ENCODE peak calls at places on chromosomes 1 and 21, in eight cellular contexts. One of them, this sample, is unnamed.

GRCh38 chr1:215181518-215181917 is 99.0 kb downstream of the KCNK2 start:
- DNase-seq in colonic mucosa: no peak
- DNase-seq in DND-41: no peak
- DNase-seq in A549: peak
- DNase-seq in ascending aorta: no peak
- DNase-seq in right atrium auricular region: no peak
- DNase-seq in dorsolateral prefrontal cortex: no peak
- DNase-seq in spleen: no peak
- DNase-seq in this sample: no peak

GRCh38 chr1:209610378-209610905 is 26.9 kb downstream of the CAMK1G start:
- DNase-seq in colonic mucosa: no peak
- DNase-seq in DND-41: no peak
- DNase-seq in A549: no peak
- DNase-seq in ascending aorta: no peak
- DNase-seq in right atrium auricular region: no peak
- DNase-seq in dorsolateral prefrontal cortex: no peak
- DNase-seq in spleen: no peak
- DNase-seq in this sample: no peak

GRCh38 chr21:32739946-32740345 is 12.1 kb upstream of the SYNJ1 start:
- DNase-seq in colonic mucosa: no peak
- DNase-seq in DND-41: no peak
- DNase-seq in A549: no peak
- DNase-seq in ascending aorta: no peak
- DNase-seq in right atrium auricular region: no peak
- DNase-seq in dorsolateral prefrontal cortex: no peak
- DNase-seq in spleen: no peak
- DNase-seq in this sample: no peak

GRCh38 chr21:42629856-42630410 is 23.5 kb upstream of the PDE9A start:
- DNase-seq in colonic mucosa: no peak
- DNase-seq in DND-41: no peak
- DNase-seq in A549: no peak
- DNase-seq in ascending aorta: no peak
- DNase-seq in right atrium auricular region: no peak
- DNase-seq in dorsolateral prefrontal cortex: no peak
- DNase-seq in spleen: peak
- DNase-seq in this sample: no peak

GRCh38 chr1:232328496-232329102 is 301.3 kb downstream of the SIPA1L2 start:
- DNase-seq in colonic mucosa: no peak
- DNase-seq in DND-41: no peak
- DNase-seq in A549: no peak
- DNase-seq in ascending aorta: no peak
- DNase-seq in right atrium auricular region: no peak
- DNase-seq in dorsolateral prefrontal cortex: no peak
- DNase-seq in spleen: no peak
- DNase-seq in this sample: no peak

GRCh38 chr1:232457607-232458006 is 172.3 kb downstream of the SIPA1L2 start:
- DNase-seq in colonic mucosa: no peak
- DNase-seq in DND-41: no peak
- DNase-seq in A549: no peak
- DNase-seq in ascending aorta: no peak
- DNase-seq in right atrium auricular region: no peak
- DNase-seq in dorsolateral prefrontal cortex: no peak
- DNase-seq in spleen: no peak
- DNase-seq in this sample: no peak

GRCh38 chr1:110243146-110243545 is 33.0 kb downstream of the KCNC4 start:
- DNase-seq in colonic mucosa: no peak
- DNase-seq in DND-41: no peak
- DNase-seq in A549: no peak
- DNase-seq in ascending aorta: no peak
- DNase-seq in right atrium auricular region: no peak
- DNase-seq in dorsolateral prefrontal cortex: no peak
- DNase-seq in spleen: peak
- DNase-seq in this sample: no peak

GRCh38 chr1:209202826-209203439 is 380.6 kb upstream of the CAMK1G start:
- DNase-seq in colonic mucosa: no peak
- DNase-seq in DND-41: peak
- DNase-seq in A549: peak
- DNase-seq in ascending aorta: no peak
- DNase-seq in right atrium auricular region: no peak
- DNase-seq in dorsolateral prefrontal cortex: no peak
- DNase-seq in spleen: no peak
- DNase-seq in this sample: peak

GRCh38 chr1:23924601-23925000 is 11.4 kb upstream of the CNR2 start:
- DNase-seq in colonic mucosa: no peak
- DNase-seq in DND-41: no peak
- DNase-seq in A549: no peak
- DNase-seq in ascending aorta: peak
- DNase-seq in right atrium auricular region: no peak
- DNase-seq in dorsolateral prefrontal cortex: no peak
- DNase-seq in spleen: no peak
- DNase-seq in this sample: no peak

GRCh38 chr1:3409737-3410434 is 44.6 kb upstream of the ARHGEF16 start:
- DNase-seq in colonic mucosa: peak
- DNase-seq in DND-41: no peak
- DNase-seq in A549: peak
- DNase-seq in ascending aorta: peak
- DNase-seq in right atrium auricular region: peak
- DNase-seq in dorsolateral prefrontal cortex: peak
- DNase-seq in spleen: no peak
- DNase-seq in this sample: peak

GRCh38 chr1:215608646-215609045 is 41.5 kb downstream of the KCTD3 start:
- DNase-seq in colonic mucosa: no peak
- DNase-seq in DND-41: no peak
- DNase-seq in A549: no peak
- DNase-seq in ascending aorta: no peak
- DNase-seq in right atrium auricular region: no peak
- DNase-seq in dorsolateral prefrontal cortex: no peak
- DNase-seq in spleen: no peak
- DNase-seq in this sample: no peak

GRCh38 chr1:27658951-27659496 is 13.0 kb downstream of the IFI6 start:
- DNase-seq in colonic mucosa: no peak
- DNase-seq in DND-41: peak
- DNase-seq in A549: no peak
- DNase-seq in ascending aorta: peak
- DNase-seq in right atrium auricular region: no peak
- DNase-seq in dorsolateral prefrontal cortex: no peak
- DNase-seq in spleen: peak
- DNase-seq in this sample: peak

GRCh38 chr1:223312705-223313414 is 51.1 kb downstream of the SUSD4 start:
- DNase-seq in colonic mucosa: no peak
- DNase-seq in DND-41: no peak
- DNase-seq in A549: no peak
- DNase-seq in ascending aorta: no peak
- DNase-seq in right atrium auricular region: no peak
- DNase-seq in dorsolateral prefrontal cortex: no peak
- DNase-seq in spleen: no peak
- DNase-seq in this sample: no peak

GRCh38 chr1:223319373-223319772 is 44.6 kb downstream of the SUSD4 start:
- DNase-seq in colonic mucosa: no peak
- DNase-seq in DND-41: no peak
- DNase-seq in A549: no peak
- DNase-seq in ascending aorta: no peak
- DNase-seq in right atrium auricular region: no peak
- DNase-seq in dorsolateral prefrontal cortex: no peak
- DNase-seq in spleen: no peak
- DNase-seq in this sample: no peak

GRCh38 chr1:223313415-223313754 is 50.6 kb downstream of the SUSD4 start:
- DNase-seq in colonic mucosa: no peak
- DNase-seq in DND-41: no peak
- DNase-seq in A549: no peak
- DNase-seq in ascending aorta: no peak
- DNase-seq in right atrium auricular region: no peak
- DNase-seq in dorsolateral prefrontal cortex: no peak
- DNase-seq in spleen: no peak
- DNase-seq in this sample: no peak

GRCh38 chr1:223315660-223316059 is 48.3 kb downstream of the SUSD4 start:
- DNase-seq in colonic mucosa: no peak
- DNase-seq in DND-41: no peak
- DNase-seq in A549: no peak
- DNase-seq in ascending aorta: no peak
- DNase-seq in right atrium auricular region: no peak
- DNase-seq in dorsolateral prefrontal cortex: no peak
- DNase-seq in spleen: no peak
- DNase-seq in this sample: no peak

GRCh38 chr1:223316082-223316481 is 47.9 kb downstream of the SUSD4 start:
- DNase-seq in colonic mucosa: no peak
- DNase-seq in DND-41: no peak
- DNase-seq in A549: no peak
- DNase-seq in ascending aorta: no peak
- DNase-seq in right atrium auricular region: no peak
- DNase-seq in dorsolateral prefrontal cortex: no peak
- DNase-seq in spleen: no peak
- DNase-seq in this sample: no peak
- TF ChIP-seq CTCF in colonic mucosa: no peak
- TF ChIP-seq CTCF in DND-41: no peak
- TF ChIP-seq CTCF in A549: no peak
- TF ChIP-seq CTCF in ascending aorta: no peak
- TF ChIP-seq CTCF in right atrium auricular region: no peak
- TF ChIP-seq CTCF in dorsolateral prefrontal cortex: no peak
- TF ChIP-seq CTCF in spleen: no peak
- TF ChIP-seq CTCF in this sample: no peak

DNA sequence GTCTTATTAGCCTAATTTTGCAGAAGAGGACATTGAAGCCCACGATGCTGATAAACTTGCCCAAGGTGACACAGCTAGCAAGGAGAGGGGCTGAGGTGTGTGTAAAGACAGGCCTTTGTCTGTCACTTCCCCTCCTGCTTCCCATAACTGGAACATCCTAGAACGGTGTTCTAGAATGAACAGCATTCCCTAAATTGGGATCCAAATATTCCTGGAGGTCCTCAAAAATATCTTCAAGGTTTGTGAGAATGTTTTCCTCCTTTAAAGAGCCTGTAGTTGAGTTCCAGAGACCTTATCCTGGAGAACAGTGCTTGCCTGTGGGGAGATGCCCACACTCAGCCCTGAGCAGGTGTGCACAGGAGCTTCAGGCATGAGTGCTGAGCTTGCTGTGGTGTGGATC is 41.5 kb upstream of the SAMD13 start:
- DNase-seq in colonic mucosa: no peak
- DNase-seq in DND-41: no peak
- DNase-seq in A549: no peak
- DNase-seq in ascending aorta: no peak
- DNase-seq in right atrium auricular region: no peak
- DNase-seq in dorsolateral prefrontal cortex: no peak
- DNase-seq in spleen: no peak
- DNase-seq in this sample: no peak
- H3K27ac ChIP-seq in colonic mucosa: no peak
- H3K27ac ChIP-seq in DND-41: no peak
- H3K27ac ChIP-seq in A549: peak
- H3K27ac ChIP-seq in ascending aorta: no peak
- H3K27ac ChIP-seq in right atrium auricular region: no peak
- H3K27ac ChIP-seq in dorsolateral prefrontal cortex: no peak
- H3K27ac ChIP-seq in spleen: no peak
- H3K27ac ChIP-seq in this sample: no peak

GRCh38 chr1:194341587-194341986 is 1155.2 kb upstream of the B3GALT2 start:
- DNase-seq in colonic mucosa: no peak
- DNase-seq in DND-41: no peak
- DNase-seq in A549: no peak
- DNase-seq in ascending aorta: no peak
- DNase-seq in right atrium auricular region: no peak
- DNase-seq in dorsolateral prefrontal cortex: no peak
- DNase-seq in spleen: no peak
- DNase-seq in this sample: no peak

GRCh38 chr1:194338241-194338948 is 1152.0 kb upstream of the B3GALT2 start:
- DNase-seq in colonic mucosa: no peak
- DNase-seq in DND-41: no peak
- DNase-seq in A549: no peak
- DNase-seq in ascending aorta: no peak
- DNase-seq in right atrium auricular region: no peak
- DNase-seq in dorsolateral prefrontal cortex: no peak
- DNase-seq in spleen: no peak
- DNase-seq in this sample: no peak

GRCh38 chr1:194339451-194339850 is 1153.0 kb upstream of the B3GALT2 start:
- DNase-seq in colonic mucosa: no peak
- DNase-seq in DND-41: no peak
- DNase-seq in A549: no peak
- DNase-seq in ascending aorta: no peak
- DNase-seq in right atrium auricular region: no peak
- DNase-seq in dorsolateral prefrontal cortex: no peak
- DNase-seq in spleen: no peak
- DNase-seq in this sample: no peak

GRCh38 chr1:194347184-194347583 is 1160.8 kb upstream of the B3GALT2 start:
- DNase-seq in colonic mucosa: no peak
- DNase-seq in DND-41: no peak
- DNase-seq in A549: no peak
- DNase-seq in ascending aorta: no peak
- DNase-seq in right atrium auricular region: no peak
- DNase-seq in dorsolateral prefrontal cortex: no peak
- DNase-seq in spleen: no peak
- DNase-seq in this sample: peak

DNA sequence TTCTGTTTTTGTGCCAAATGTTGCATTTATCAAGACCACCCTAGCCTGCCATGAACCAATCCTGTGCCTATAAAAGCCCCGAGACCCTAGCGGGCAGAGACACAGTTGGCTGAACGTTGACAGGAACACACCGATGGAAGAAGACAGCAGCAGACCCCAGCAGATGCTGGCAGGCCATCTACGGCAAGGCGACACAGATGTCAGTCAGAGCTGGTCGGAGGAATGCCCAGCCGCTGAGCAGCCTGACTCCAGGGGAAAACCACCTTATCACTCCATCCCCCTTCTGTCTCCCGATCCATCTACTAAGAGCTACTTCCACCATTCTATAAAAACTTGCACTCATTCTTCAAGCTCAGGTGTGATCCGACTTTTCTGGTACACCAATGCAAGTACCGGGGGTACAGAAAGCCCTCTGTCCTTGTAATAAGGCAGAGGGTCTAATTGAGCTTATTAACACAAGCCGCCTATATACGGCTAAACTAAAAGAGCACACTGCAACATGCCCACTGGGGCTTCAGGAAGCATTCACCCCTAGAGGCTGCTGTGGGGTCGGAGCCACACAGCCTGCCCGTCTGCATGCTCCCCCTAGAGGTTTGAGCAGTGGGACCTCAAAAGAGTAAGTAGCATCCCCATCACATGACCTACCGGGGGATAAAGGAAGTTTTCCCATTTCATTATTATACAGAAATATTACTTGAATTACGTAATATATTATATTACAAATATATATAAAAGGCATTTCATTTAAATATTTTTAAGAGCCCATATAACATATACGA is 1156.3 kb upstream of the B3GALT2 start:
- DNase-seq in colonic mucosa: no peak
- DNase-seq in DND-41: no peak
- DNase-seq in A549: peak
- DNase-seq in ascending aorta: no peak
- DNase-seq in right atrium auricular region: no peak
- DNase-seq in dorsolateral prefrontal cortex: no peak
- DNase-seq in spleen: no peak
- DNase-seq in this sample: no peak
- TF ChIP-seq CTCF in colonic mucosa: no peak
- TF ChIP-seq CTCF in DND-41: peak
- TF ChIP-seq CTCF in A549: no peak
- TF ChIP-seq CTCF in ascending aorta: no peak
- TF ChIP-seq CTCF in right atrium auricular region: no peak
- TF ChIP-seq CTCF in dorsolateral prefrontal cortex: no peak
- TF ChIP-seq CTCF in spleen: no peak
- TF ChIP-seq CTCF in this sample: no peak

DNA sequence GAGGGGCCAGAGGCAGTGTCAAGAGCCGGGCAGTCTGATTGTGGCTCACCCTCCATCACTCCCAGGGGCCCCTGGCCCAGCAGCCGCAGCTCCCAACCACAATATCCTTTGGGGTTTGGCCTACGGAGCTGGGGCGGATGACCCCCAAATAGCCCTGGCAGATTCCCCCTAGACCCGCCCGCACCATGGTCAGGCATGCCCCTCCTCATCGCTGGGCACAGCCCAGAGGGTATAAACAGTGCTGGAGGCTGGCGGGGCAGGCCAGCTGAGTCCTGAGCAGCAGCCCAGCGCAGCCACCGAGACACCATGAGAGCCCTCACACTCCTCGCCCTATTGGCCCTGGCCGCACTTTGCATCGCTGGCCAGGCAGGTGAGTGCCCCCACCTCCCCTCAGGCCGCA is at the start of gene BGLAP:
- DNase-seq in colonic mucosa: no peak
- DNase-seq in DND-41: no peak
- DNase-seq in A549: no peak
- DNase-seq in ascending aorta: no peak
- DNase-seq in right atrium auricular region: no peak
- DNase-seq in dorsolateral prefrontal cortex: no peak
- DNase-seq in spleen: no peak
- DNase-seq in this sample: no peak
- H3K27ac ChIP-seq in colonic mucosa: no peak
- H3K27ac ChIP-seq in DND-41: no peak
- H3K27ac ChIP-seq in A549: no peak
- H3K27ac ChIP-seq in ascending aorta: no peak
- H3K27ac ChIP-seq in right atrium auricular region: no peak
- H3K27ac ChIP-seq in dorsolateral prefrontal cortex: peak
- H3K27ac ChIP-seq in spleen: no peak
- H3K27ac ChIP-seq in this sample: peak

This sample was measured in RWPE1.